ENCODE peak calls at places on chromosomes 4 and X, in eight cellular contexts. K is NAMALWA; J is cardiac muscle cell; L is Peyer's patch; R is A172; M is activated CD8-positive, alpha-beta T cell treated with anti-CD3 and anti-CD28 coated beads, Interleukin-2, amount 10 ng/mL, durations not matched to agents 7 days and 5 days; G is posterior cingulate gyrus; Y is NCI-H1417. O is an unnamed sample.

GRCh38 chrX:1242901-1243402 is 25.7 kb upstream of the CSF2RA start:
- DNase-seq in K (no peak), J (no peak), L (no peak), R (peak; percentile 79), M (peak; percentile 35), G (no peak), Y (no peak), O (no peak)

GRCh38 chr4:6324999-6325790 is 55.5 kb downstream of the WFS1 start:
- DNase-seq in K (no peak), J (no peak), L (peak; percentile 76), R (peak; percentile 86), M (peak; percentile 30), G (peak; percentile 81), Y (peak; percentile 13), O (no peak)

GRCh38 chrX:77422886-77423648 is 24.1 kb upstream of the FGF16 start:
- DNase-seq in K (peak; percentile 4), J (no peak), L (no peak), R (no peak), M (no peak), G (no peak), Y (no peak), O (no peak)

GRCh38 chrX:148700021-148700420 is 199.6 kb downstream of the AFF2 start:
- DNase-seq in K (no peak), J (no peak), L (no peak), R (no peak), M (no peak), G (no peak), Y (no peak), O (no peak)

GRCh38 chr4:74056114-74056857 is 17.8 kb upstream of the CXCL3 start:
- DNase-seq in K (peak; percentile 19), J (peak; percentile 45), L (no peak), R (peak; percentile 50), M (no peak), G (no peak), Y (no peak), O (no peak)

GRCh38 chr4:113636438-113636818 is 125.1 kb downstream of the CAMK2D start:
- DNase-seq in K (peak; percentile 87), J (no peak), L (no peak), R (peak; percentile 16), M (peak; percentile 51), G (no peak), Y (no peak), O (peak; percentile 15)

GRCh38 chrX:118345045-118345400 is 883 bp upstream of the WDR44 start:
- DNase-seq in K (no peak), J (no peak), L (no peak), R (no peak), M (no peak), G (no peak), Y (no peak), O (no peak)

GRCh38 chrX:123489011-123489410 is 243.8 kb downstream of the THOC2 start:
- DNase-seq in K (no peak), J (peak; percentile 17), L (no peak), R (no peak), M (no peak), G (no peak), Y (no peak), O (no peak)

GRCh38 chrX:41946230-41946629 is 22.9 kb upstream of the CASK start:
- DNase-seq in K (no peak), J (no peak), L (no peak), R (no peak), M (no peak), G (no peak), Y (no peak), O (no peak)